ENCODE peak calls at places on chromosomes 12 and 14, in eight cellular contexts. Z is GM23338, P is K562, V is lower lobe of right lung, R is cardiac muscle cell, F is thyroid gland, J is lung, O is coronary artery. C is an unnamed sample.

GRCh38 chr12:40325349-40325960 is 100.7 kb downstream of the LRRK2 start:
- DNase-seq in O (no peak), J (no peak), V (no peak), R (peak; percentile 2), Z (peak; percentile 76), P (peak; percentile 24), F (no peak), C (no peak)

GRCh38 chr12:56154818-56155217 is 2.4 kb downstream of the MYL6B start:
- DNase-seq in V (no peak), Z (no peak), R (no peak), O (no peak), F (no peak), J (no peak), P (no peak), C (no peak)

GRCh38 chr12:74370608-74371216 is 166.9 kb upstream of the ATXN7L3B start:
- DNase-seq in P (no peak), Z (no peak), F (no peak), R (no peak), O (no peak), J (no peak), V (no peak), C (no peak)

GRCh38 chr14:72463291-72463866 is 430.5 kb downstream of the DPF3 start:
- DNase-seq in O (no peak), F (no peak), Z (no peak), P (no peak), V (no peak), R (no peak), J (no peak), C (no peak)

GRCh38 chr12:130281157-130281799 is 56.4 kb upstream of the PIWIL1 start:
- DNase-seq in Z (peak; percentile 61), F (peak; percentile 30), O (no peak), R (no peak), V (no peak), P (peak; percentile 66), J (no peak), C (no peak)

GRCh38 chr12:8996682-8997405 is 7.5 kb downstream of the KLRG1 start:
- DNase-seq in O (no peak), J (no peak), F (no peak), R (peak; percentile 16), V (no peak), P (peak; percentile 17), Z (no peak), C (peak; percentile 73)

GRCh38 chr14:90569201-90569600 is 172.4 kb downstream of the CALM1 start:
- DNase-seq in V (no peak), O (no peak), R (no peak), Z (no peak), P (no peak), J (no peak), F (no peak), C (no peak)

GRCh38 chr12:12032771-12033588 is 37.8 kb upstream of the BCL2L14 start:
- DNase-seq in O (peak; percentile 84), V (peak; percentile 74), Z (peak; percentile 93), F (peak; percentile 80), R (peak; percentile 93), P (peak; percentile 61), J (peak; percentile 80), C (peak; percentile 68)

GRCh38 chr14:74049886-74050495 is 30.8 kb downstream of the BBOF1 start:
- DNase-seq in Z (no peak), R (no peak), J (no peak), F (no peak), P (no peak), O (no peak), V (no peak), C (no peak)

GRCh38 chr14:104094056-104094708 is 8.7 kb downstream of the ASPG start:
- DNase-seq in F (no peak), V (peak; percentile 40), R (no peak), J (no peak), P (no peak), O (no peak), Z (peak; percentile 36), C (no peak)

GRCh38 chr14:50018236-50019210 is 97.8 kb downstream of the VCPKMT start:
- DNase-seq in R (peak; percentile 39), P (no peak), O (no peak), Z (no peak), F (no peak), V (no peak), J (no peak), C (no peak)

GRCh38 chr14:96039633-96040311 is 610 bp downstream of the C14orf132 start:
- DNase-seq in J (no peak), V (peak; percentile 55), O (no peak), Z (peak; percentile 72), P (no peak), R (peak; percentile 40), F (peak; percentile 5), C (no peak)

GRCh38 chr12:29691146-29691854 is 92.4 kb downstream of the TMTC1 start:
- DNase-seq in V (no peak), Z (peak; percentile 77), O (no peak), J (no peak), P (no peak), R (no peak), F (no peak), C (no peak)

GRCh38 chr14:52891800-52892199 is 59.0 kb downstream of the FERMT2 start:
- DNase-seq in J (no peak), F (no peak), R (no peak), Z (no peak), P (no peak), V (no peak), O (no peak), C (no peak)

GRCh38 chr14:37253905-37254304 is 56.2 kb downstream of the MIPOL1 start:
- DNase-seq in O (no peak), P (no peak), R (peak; percentile 82), F (no peak), V (no peak), Z (no peak), J (no peak), C (no peak)

GRCh38 chr12:96327346-96327745 is 72.9 kb downstream of the CDK17 start:
- DNase-seq in P (no peak), O (no peak), R (no peak), Z (no peak), V (no peak), J (no peak), F (peak; percentile 25), C (peak; percentile 52)

GRCh38 chr14:26867171-26867757 is 269.4 kb upstream of the NOVA1 start:
- DNase-seq in O (no peak), V (no peak), R (no peak), Z (peak; percentile 30), F (no peak), J (no peak), P (no peak), C (no peak)

GRCh38 chr12:103422328-103422727 is 73.4 kb downstream of the C12orf42 start:
- DNase-seq in P (no peak), F (no peak), V (no peak), O (no peak), Z (no peak), J (no peak), R (no peak), C (no peak)

GRCh38 chr12:19298837-19299605 is 140.3 kb upstream of the AEBP2 start:
- DNase-seq in F (peak; percentile 17), O (no peak), P (no peak), J (no peak), Z (no peak), V (no peak), R (peak; percentile 14), C (no peak)

GRCh38 chr14:58882577-58883018 is 244.8 kb downstream of the DACT1 start:
- DNase-seq in O (no peak), R (peak; percentile 84), V (no peak), J (no peak), P (no peak), Z (no peak), F (no peak), C (no peak)

GRCh38 chr14:19918553-19919264 is 1.7 kb upstream of the OR4K5 start:
- DNase-seq in F (no peak), P (no peak), R (no peak), V (no peak), J (no peak), Z (no peak), O (no peak), C (no peak)

DNA sequence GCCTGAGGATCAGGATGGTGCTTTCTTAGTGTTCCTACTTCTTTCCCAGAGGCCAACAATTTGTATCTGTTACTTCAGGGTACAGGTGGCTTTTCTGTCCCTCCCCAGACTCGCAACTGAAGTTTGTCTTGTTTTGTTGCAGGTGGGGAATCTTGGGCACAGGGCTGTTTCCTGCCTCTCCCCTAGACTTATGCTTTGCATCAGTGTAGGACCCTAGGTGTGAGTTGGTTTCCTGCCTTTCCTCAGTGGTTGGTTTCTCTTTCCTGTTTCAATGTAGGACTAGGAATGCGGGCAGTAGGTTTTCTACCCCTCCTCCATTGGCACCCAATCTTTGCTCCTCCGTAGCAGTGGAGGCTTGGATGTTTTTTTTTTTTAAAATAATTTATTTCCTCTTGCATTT is 87.0 kb downstream of the TRMT5 start:
- DNase-seq in Z (peak; percentile 30), R (no peak), F (no peak), V (no peak), J (no peak), P (no peak), O (no peak), C (no peak)
- H3K4me3 ChIP-seq in Z (no peak overlapping the region), R (no peak overlapping the region), F (no peak overlapping the region), V (no peak overlapping the region), J (no peak overlapping the region), P (no peak overlapping the region), O (no peak overlapping the region), C (no peak overlapping the region)

DNA sequence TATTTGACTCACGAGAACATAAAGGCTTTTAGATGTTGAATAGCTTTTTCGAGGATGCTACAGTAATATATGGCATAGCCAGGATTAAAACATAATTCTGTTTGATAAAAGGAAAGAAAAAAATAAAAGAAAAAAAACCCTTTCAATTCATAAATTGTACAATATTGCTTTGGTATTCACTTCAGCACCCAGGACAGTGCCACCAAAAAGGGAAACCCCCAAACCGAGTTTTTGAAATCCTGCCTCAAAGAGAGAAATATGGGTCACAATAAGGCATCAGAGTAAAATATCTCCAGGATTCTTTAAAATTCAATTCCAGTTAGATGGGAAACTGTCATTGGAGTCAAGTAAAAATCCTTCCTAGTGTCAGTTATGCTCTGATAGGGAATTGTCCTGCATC is 551.2 kb upstream of the SEL1L start:
- DNase-seq in R (no peak), F (no peak), V (no peak), P (no peak), Z (no peak), J (no peak), O (no peak), C (no peak)
- TF ChIP-seq CTCF in R (no peak), F (no peak), V (no peak), P (no peak), Z (no peak), J (no peak), O (no peak), C (no peak)

GRCh38 chr12:51534675-51535074 is 56.4 kb upstream of the SCN8A start:
- DNase-seq in Z (no peak), V (no peak), R (no peak), O (no peak), F (no peak), J (no peak), P (no peak), C (no peak)
- H3K4me3 ChIP-seq in Z (no peak overlapping the region), V (no peak overlapping the region), R (no peak overlapping the region), O (no peak overlapping the region), F (no peak overlapping the region), J (no peak overlapping the region), P (no peak overlapping the region), C (no peak overlapping the region)

DNA sequence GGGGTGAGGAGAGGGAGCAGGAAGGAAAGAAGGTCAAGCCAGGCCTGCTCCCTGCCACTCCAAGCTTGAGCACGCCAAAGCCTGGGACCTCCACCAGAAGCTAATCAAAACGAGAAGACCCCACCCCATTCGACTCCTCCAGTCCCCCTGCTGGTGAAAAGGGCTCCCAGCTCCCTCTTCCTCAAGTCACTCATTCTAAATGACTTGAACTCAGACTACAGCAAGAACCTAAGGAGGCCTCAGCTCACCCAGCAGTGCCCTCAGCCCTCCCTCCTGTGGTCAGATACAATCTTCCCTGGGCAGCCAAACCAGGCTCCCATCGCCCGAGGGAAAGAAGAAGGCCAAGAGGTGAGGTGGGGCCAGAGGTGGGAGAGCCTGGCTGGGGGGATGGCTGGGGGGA is 17.4 kb downstream of the HDAC7 start:
- DNase-seq in P (no peak), V (peak; percentile 40), F (no peak), O (no peak), J (no peak), R (no peak), Z (peak; percentile 77), C (no peak)
- TF ChIP-seq CTCF in P (peak; percentile 31), V (peak; percentile 35), F (no peak), O (no peak), J (no peak), R (peak; percentile 40), Z (peak; percentile 47), C (peak; percentile 47)